ENCODE peak calls at places on chromosomes 12 and 14, in nine cellular contexts. V, Z, L, N, K, M, U, C and O are unnamed samples.

GRCh38 chr12:64633940-64634337 is 23.6 kb downstream of the RASSF3 start:
- DNase-seq in V (peak; percentile 87), Z (peak; percentile 69), L (no peak), N (no peak), K (peak; percentile 83), M (no peak), U (no peak), C (peak; percentile 80), O (no peak)

GRCh38 chr12:46509135-46509534 is 136.6 kb upstream of the SLC38A2 start:
- DNase-seq in V (no peak), Z (no peak), L (no peak), N (no peak), K (no peak), M (no peak), U (no peak), C (no peak), O (no peak)

GRCh38 chr12:127819066-127819465 is 447.9 kb upstream of the TMEM132C start:
- DNase-seq in V (no peak), Z (no peak), L (no peak), N (no peak), K (no peak), M (no peak), U (no peak), C (no peak), O (no peak)

GRCh38 chr14:66045572-66046021 is 440.6 kb upstream of the CCDC196 start:
- DNase-seq in V (no peak), Z (no peak), L (no peak), N (peak; percentile 49), K (no peak), M (no peak), U (no peak), C (peak; percentile 51), O (no peak)

GRCh38 chr12:109951136-109951535 is 45.0 kb downstream of the GIT2 start:
- DNase-seq in V (no peak), Z (peak; percentile 61), L (no peak), N (no peak), K (peak; percentile 96), M (no peak), U (no peak), C (no peak), O (no peak)

GRCh38 chr14:95862243-95862642 is 14.4 kb upstream of the TUNAR start:
- DNase-seq in V (no peak), Z (no peak), L (no peak), N (peak; percentile 47), K (peak; percentile 12), M (no peak), U (no peak), C (no peak), O (no peak)

GRCh38 chr12:38269897-38270296 is 46.7 kb upstream of the ALG10B start:
- DNase-seq in V (no peak), Z (peak; percentile 41), L (no peak), N (no peak), K (no peak), M (no peak), U (no peak), C (no peak), O (no peak)

GRCh38 chr12:132289356-132290202 is 39.8 kb downstream of the GALNT9 start:
- DNase-seq in V (peak; percentile 44), Z (no peak), L (no peak), N (peak; percentile 76), K (no peak), M (no peak), U (no peak), C (no peak), O (peak; percentile 81)

GRCh38 chr14:65791551-65791981 is 379.0 kb downstream of the FUT8 start:
- DNase-seq in V (no peak), Z (peak; percentile 63), L (no peak), N (no peak), K (peak; percentile 45), M (no peak), U (no peak), C (peak; percentile 34), O (no peak)

GRCh38 chr12:52358575-52359350 is 8.5 kb downstream of the KRT85 start:
- DNase-seq in V (peak; percentile 64), Z (no peak), L (no peak), N (no peak), K (no peak), M (no peak), U (no peak), C (no peak), O (no peak)

GRCh38 chr14:67942311-67942710 is 122.7 kb downstream of the RAD51B start:
- DNase-seq in V (no peak), Z (no peak), L (no peak), N (no peak), K (peak; percentile 33), M (no peak), U (no peak), C (no peak), O (no peak)

GRCh38 chr14:67940476-67940875 is 120.9 kb downstream of the RAD51B start:
- DNase-seq in V (no peak), Z (no peak), L (no peak), N (no peak), K (peak; percentile 36), M (no peak), U (no peak), C (no peak), O (no peak)

GRCh38 chr14:67941456-67942018 is 122.0 kb downstream of the RAD51B start:
- DNase-seq in V (no peak), Z (no peak), L (no peak), N (peak; percentile 49), K (peak; percentile 38), M (no peak), U (no peak), C (no peak), O (no peak)

GRCh38 chr14:67938046-67938445 is 118.5 kb downstream of the RAD51B start:
- DNase-seq in V (no peak), Z (no peak), L (no peak), N (no peak), K (no peak), M (no peak), U (no peak), C (no peak), O (no peak)

GRCh38 chr14:67940894-67941455 is 121.4 kb downstream of the RAD51B start:
- DNase-seq in V (no peak), Z (peak; percentile 57), L (no peak), N (peak; percentile 44), K (peak; percentile 83), M (no peak), U (no peak), C (peak; percentile 82), O (no peak)
- H3K4me1 ChIP-seq in V (peaks cover 10% of the 10 kb centered on the region), Z (peaks cover 17% of the 10 kb centered on the region), L (peaks cover 17% of the 10 kb centered on the region), N (peaks cover 57% of the 10 kb centered on the region), K (peaks cover 17% of the 10 kb centered on the region), M (peaks cover 14% of the 10 kb centered on the region), U (peaks cover 29% of the 10 kb centered on the region), C (peaks cover 12% of the 10 kb centered on the region), O (peaks cover 12% of the 10 kb centered on the region)

DNA sequence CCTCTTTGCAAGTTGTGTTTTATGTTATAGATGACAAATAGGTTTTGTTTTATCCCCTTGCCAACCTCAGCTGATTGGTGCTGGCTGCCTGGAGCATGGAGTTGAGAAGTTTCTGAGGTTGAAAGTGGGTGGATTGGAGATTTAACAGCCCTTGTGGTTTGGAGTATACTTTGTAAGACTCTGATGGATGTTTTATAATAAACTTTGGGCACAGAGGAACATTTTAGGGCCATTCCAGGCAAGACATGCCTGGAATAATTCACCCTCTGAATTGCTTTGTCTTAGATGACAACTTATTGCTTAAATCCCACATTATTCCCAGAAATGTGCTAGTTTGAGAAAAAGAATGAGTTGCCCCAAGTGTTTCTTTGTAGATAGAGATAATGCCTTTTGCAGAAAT is 158.9 kb downstream of the SLC5A8 start:
- DNase-seq in V (no peak), Z (no peak), L (no peak), N (no peak), K (no peak), M (no peak), U (no peak), C (no peak), O (no peak)
- H3K27ac ChIP-seq in V (no peak overlapping the region), Z (no peak overlapping the region), L (no peak overlapping the region), N (no peak overlapping the region), K (no peak overlapping the region), M (no peak overlapping the region), U (no peak overlapping the region), C (no peak overlapping the region), O (no peak overlapping the region)

GRCh38 chr12:34396861-34397590 is 374.7 kb downstream of the ALG10 start:
- DNase-seq in V (peak; percentile 51), Z (no peak), L (peak; percentile 10), N (no peak), K (no peak), M (peak; percentile 2), U (peak; percentile 0), C (no peak), O (peak; percentile 44)

GRCh38 chr12:34397591-34398365 is 375.5 kb downstream of the ALG10 start:
- DNase-seq in V (peak; percentile 43), Z (no peak), L (peak; percentile 4), N (no peak), K (no peak), M (peak; percentile 1), U (peak; percentile 1), C (no peak), O (peak; percentile 40)

GRCh38 chr12:34394211-34395055 is 372.1 kb downstream of the ALG10 start:
- DNase-seq in V (peak; percentile 51), Z (no peak), L (peak; percentile 10), N (no peak), K (no peak), M (peak; percentile 1), U (peak; percentile 0), C (no peak), O (peak; percentile 35)

GRCh38 chr12:34395056-34396005 is 373.0 kb downstream of the ALG10 start:
- DNase-seq in V (peak; percentile 38), Z (no peak), L (peak; percentile 4), N (no peak), K (no peak), M (peak; percentile 5), U (peak; percentile 1), C (no peak), O (peak; percentile 42)

DNA sequence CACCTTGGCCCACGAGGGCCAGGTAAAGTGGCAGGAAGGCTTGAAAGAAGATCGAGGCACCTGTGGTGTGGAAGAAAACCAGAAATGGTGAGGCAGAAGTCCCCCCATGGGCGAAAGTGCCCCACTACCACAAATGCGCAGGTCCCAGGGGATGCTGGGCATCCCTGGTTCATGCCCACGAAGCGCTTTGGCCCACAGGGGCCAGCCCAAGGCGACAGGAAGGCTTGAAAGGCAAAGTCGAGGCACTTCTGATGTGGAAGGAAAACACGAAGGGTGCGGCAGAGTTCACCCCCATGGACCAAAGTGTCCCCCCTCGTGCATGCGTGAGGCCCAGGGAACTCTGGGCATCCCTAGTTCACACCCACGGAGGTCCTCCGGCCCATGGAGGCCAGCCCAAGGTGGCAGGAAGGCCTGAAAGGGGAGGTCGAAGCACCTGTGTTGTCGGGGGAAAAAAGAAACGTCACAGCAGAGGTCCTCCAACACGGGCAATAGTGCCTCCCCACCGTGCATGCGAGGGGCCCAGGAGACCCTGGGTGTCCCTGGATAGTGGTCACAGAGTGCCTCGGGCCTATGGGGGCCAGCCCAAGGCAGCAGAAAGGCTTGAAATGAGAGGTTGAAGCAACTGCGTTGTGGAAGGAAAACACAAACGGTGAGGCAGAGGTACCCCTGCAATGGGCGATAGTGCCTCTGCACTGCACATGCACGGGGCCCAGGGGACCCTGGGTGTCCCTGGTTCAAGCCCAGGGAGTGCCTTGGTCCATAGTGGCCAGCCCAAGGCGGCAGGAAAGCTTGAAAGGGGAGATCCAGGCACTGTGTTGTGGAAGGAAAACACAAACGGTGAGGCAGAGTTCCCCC is 373.9 kb downstream of the ALG10 start:
- DNase-seq in V (peak; percentile 67), Z (no peak), L (peak; percentile 9), N (no peak), K (no peak), M (peak; percentile 3), U (peak; percentile 1), C (no peak), O (peak; percentile 38)
- H3K9me3 ChIP-seq in V (peaks cover 3% of the 10 kb centered on the region), Z (peaks cover 54% of the 10 kb centered on the region), L (no peaks in the 10 kb centered on the region), N (no peaks in the 10 kb centered on the region), K (peaks cover 68% of the 10 kb centered on the region), M (peaks cover 11% of the 10 kb centered on the region), U (no peaks in the 10 kb centered on the region), C (peaks cover 2% of the 10 kb centered on the region), O (no peaks in the 10 kb centered on the region)

GRCh38 chr14:54362089-54362504 is 34.7 kb upstream of the CDKN3 start:
- DNase-seq in V (no peak), Z (no peak), L (no peak), N (peak; percentile 71), K (no peak), M (no peak), U (no peak), C (no peak), O (no peak)
- H3K4me1 ChIP-seq in V (peaks cover 2% of the 10 kb centered on the region), Z (peaks cover 9% of the 10 kb centered on the region), L (no peaks in the 10 kb centered on the region), N (peaks cover 36% of the 10 kb centered on the region), K (peaks cover 4% of the 10 kb centered on the region), M (peaks cover 2% of the 10 kb centered on the region), U (peaks cover 9% of the 10 kb centered on the region), C (peaks cover 38% of the 10 kb centered on the region), O (peaks cover 5% of the 10 kb centered on the region)